ENCODE peak calls at places on chromosomes 2 and 18, in seven cellular contexts. One of them, this sample, is unnamed.

GRCh38 chr18:3715223-3716080 is 265.5 kb downstream of the TGIF1 start:
- DNase-seq in body of pancreas: no peak
- DNase-seq in AG10803: no peak
- DNase-seq in gastrocnemius medialis: no peak
- DNase-seq in HCT116: no peak
- DNase-seq in A549: no peak
- DNase-seq in epithelial cell of esophagus: no peak
- DNase-seq in this sample: no peak

GRCh38 chr2:215839816-215840215 is 173.5 kb downstream of the MREG start:
- DNase-seq in body of pancreas: no peak
- DNase-seq in AG10803: no peak
- DNase-seq in gastrocnemius medialis: no peak
- DNase-seq in HCT116: no peak
- DNase-seq in A549: no peak
- DNase-seq in epithelial cell of esophagus: no peak
- DNase-seq in this sample: no peak

GRCh38 chr2:98908909-98909308 is 27.1 kb downstream of the CRACDL start:
- DNase-seq in body of pancreas: no peak
- DNase-seq in AG10803: peak
- DNase-seq in gastrocnemius medialis: no peak
- DNase-seq in HCT116: no peak
- DNase-seq in A549: no peak
- DNase-seq in epithelial cell of esophagus: peak
- DNase-seq in this sample: peak

GRCh38 chr2:196335238-196335637 is 163.9 kb upstream of the STK17B start:
- DNase-seq in body of pancreas: no peak
- DNase-seq in AG10803: peak
- DNase-seq in gastrocnemius medialis: no peak
- DNase-seq in HCT116: no peak
- DNase-seq in A549: peak
- DNase-seq in epithelial cell of esophagus: peak
- DNase-seq in this sample: peak

GRCh38 chr2:142179686-142180085 is 48.9 kb upstream of the LRP1B start:
- DNase-seq in body of pancreas: no peak
- DNase-seq in AG10803: no peak
- DNase-seq in gastrocnemius medialis: no peak
- DNase-seq in HCT116: no peak
- DNase-seq in A549: no peak
- DNase-seq in epithelial cell of esophagus: peak
- DNase-seq in this sample: no peak

GRCh38 chr2:95685513-95685912 is 93.7 kb downstream of the TRIM43 start:
- DNase-seq in body of pancreas: no peak
- DNase-seq in AG10803: no peak
- DNase-seq in gastrocnemius medialis: no peak
- DNase-seq in HCT116: no peak
- DNase-seq in A549: no peak
- DNase-seq in epithelial cell of esophagus: no peak
- DNase-seq in this sample: no peak

GRCh38 chr2:18046558-18046957 is 168.1 kb downstream of the KCNS3 start:
- DNase-seq in body of pancreas: no peak
- DNase-seq in AG10803: peak
- DNase-seq in gastrocnemius medialis: peak
- DNase-seq in HCT116: no peak
- DNase-seq in A549: no peak
- DNase-seq in epithelial cell of esophagus: peak
- DNase-seq in this sample: peak

GRCh38 chr2:224838335-224838734 is 122.2 kb upstream of the CCDC195 start:
- DNase-seq in body of pancreas: no peak
- DNase-seq in AG10803: peak
- DNase-seq in gastrocnemius medialis: no peak
- DNase-seq in HCT116: no peak
- DNase-seq in A549: no peak
- DNase-seq in epithelial cell of esophagus: no peak
- DNase-seq in this sample: peak

GRCh38 chr18:32911660-32912284 is 138.9 kb upstream of the KLHL14 start:
- DNase-seq in body of pancreas: no peak
- DNase-seq in AG10803: peak
- DNase-seq in gastrocnemius medialis: no peak
- DNase-seq in HCT116: no peak
- DNase-seq in A549: no peak
- DNase-seq in epithelial cell of esophagus: peak
- DNase-seq in this sample: peak

GRCh38 chr2:205627085-205627484 is 55.2 kb upstream of the NRP2 start:
- DNase-seq in body of pancreas: no peak
- DNase-seq in AG10803: no peak
- DNase-seq in gastrocnemius medialis: no peak
- DNase-seq in HCT116: no peak
- DNase-seq in A549: no peak
- DNase-seq in epithelial cell of esophagus: peak
- DNase-seq in this sample: no peak

GRCh38 chr2:23530121-23530908 is 145.3 kb downstream of the KLHL29 start:
- DNase-seq in body of pancreas: no peak
- DNase-seq in AG10803: no peak
- DNase-seq in gastrocnemius medialis: no peak
- DNase-seq in HCT116: no peak
- DNase-seq in A549: no peak
- DNase-seq in epithelial cell of esophagus: no peak
- DNase-seq in this sample: no peak

GRCh38 chr2:101270700-101271259 is 18.1 kb downstream of the CNOT11 start:
- DNase-seq in body of pancreas: no peak
- DNase-seq in AG10803: no peak
- DNase-seq in gastrocnemius medialis: no peak
- DNase-seq in HCT116: no peak
- DNase-seq in A549: no peak
- DNase-seq in epithelial cell of esophagus: no peak
- DNase-seq in this sample: no peak

GRCh38 chr18:8218263-8218662 is 391.0 kb upstream of the RAB12 start:
- DNase-seq in body of pancreas: no peak
- DNase-seq in AG10803: no peak
- DNase-seq in gastrocnemius medialis: no peak
- DNase-seq in HCT116: no peak
- DNase-seq in A549: no peak
- DNase-seq in epithelial cell of esophagus: no peak
- DNase-seq in this sample: no peak

GRCh38 chr2:174546519-174547506 is 50.8 kb downstream of the WIPF1 start:
- DNase-seq in body of pancreas: no peak
- DNase-seq in AG10803: peak
- DNase-seq in gastrocnemius medialis: no peak
- DNase-seq in HCT116: peak
- DNase-seq in A549: peak
- DNase-seq in epithelial cell of esophagus: peak
- DNase-seq in this sample: peak

DNA sequence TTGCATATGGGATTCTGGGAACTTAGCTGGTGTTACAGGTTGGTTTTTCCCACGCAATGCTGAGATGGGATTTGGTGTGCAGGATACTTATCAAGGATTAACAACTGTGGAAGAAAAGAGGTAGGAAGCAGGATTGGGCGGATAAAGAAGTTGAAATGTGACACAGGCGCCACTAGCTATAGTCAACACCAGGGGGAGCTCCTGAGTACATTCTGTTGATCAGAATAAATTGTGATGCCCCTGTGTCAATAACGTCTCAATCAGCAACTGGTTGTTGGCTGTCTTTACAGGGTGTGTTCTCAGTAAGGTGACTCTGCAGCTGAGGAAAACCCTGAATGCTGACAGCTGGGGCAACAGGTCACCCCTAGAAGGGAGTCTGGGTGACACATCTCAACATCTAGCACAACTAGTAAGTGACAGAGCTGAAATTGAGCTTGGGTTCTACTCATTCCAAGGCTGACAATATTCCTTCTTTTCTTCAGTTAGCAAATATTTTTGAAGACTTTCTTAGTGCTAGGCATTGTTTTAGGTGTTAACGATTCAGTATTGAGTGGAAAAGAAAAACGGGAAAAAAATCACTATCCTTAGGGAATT is 143.0 kb downstream of the ARL6IP6 start:
- DNase-seq in body of pancreas: peak
- DNase-seq in AG10803: peak
- DNase-seq in gastrocnemius medialis: no peak
- DNase-seq in HCT116: peak
- DNase-seq in A549: peak
- DNase-seq in epithelial cell of esophagus: peak
- DNase-seq in this sample: peak
- TF ChIP-seq CTCF in body of pancreas: peak
- TF ChIP-seq CTCF in AG10803: peak
- TF ChIP-seq CTCF in gastrocnemius medialis: peak
- TF ChIP-seq CTCF in HCT116: peak
- TF ChIP-seq CTCF in A549: peak
- TF ChIP-seq CTCF in epithelial cell of esophagus: peak
- TF ChIP-seq CTCF in this sample: peak

GRCh38 chr2:10094271-10094814 is 14.1 kb upstream of the CYS1 start:
- DNase-seq in body of pancreas: no peak
- DNase-seq in AG10803: no peak
- DNase-seq in gastrocnemius medialis: no peak
- DNase-seq in HCT116: no peak
- DNase-seq in A549: peak
- DNase-seq in epithelial cell of esophagus: no peak
- DNase-seq in this sample: no peak

GRCh38 chr2:10087360-10087759 is 7.1 kb upstream of the CYS1 start:
- DNase-seq in body of pancreas: no peak
- DNase-seq in AG10803: no peak
- DNase-seq in gastrocnemius medialis: no peak
- DNase-seq in HCT116: no peak
- DNase-seq in A549: no peak
- DNase-seq in epithelial cell of esophagus: no peak
- DNase-seq in this sample: no peak

GRCh38 chr2:10089565-10090183 is 9.5 kb upstream of the CYS1 start:
- DNase-seq in body of pancreas: no peak
- DNase-seq in AG10803: no peak
- DNase-seq in gastrocnemius medialis: no peak
- DNase-seq in HCT116: no peak
- DNase-seq in A549: no peak
- DNase-seq in epithelial cell of esophagus: no peak
- DNase-seq in this sample: no peak

GRCh38 chr2:10086950-10087349 is 6.7 kb upstream of the CYS1 start:
- DNase-seq in body of pancreas: no peak
- DNase-seq in AG10803: no peak
- DNase-seq in gastrocnemius medialis: no peak
- DNase-seq in HCT116: no peak
- DNase-seq in A549: peak
- DNase-seq in epithelial cell of esophagus: no peak
- DNase-seq in this sample: no peak

DNA sequence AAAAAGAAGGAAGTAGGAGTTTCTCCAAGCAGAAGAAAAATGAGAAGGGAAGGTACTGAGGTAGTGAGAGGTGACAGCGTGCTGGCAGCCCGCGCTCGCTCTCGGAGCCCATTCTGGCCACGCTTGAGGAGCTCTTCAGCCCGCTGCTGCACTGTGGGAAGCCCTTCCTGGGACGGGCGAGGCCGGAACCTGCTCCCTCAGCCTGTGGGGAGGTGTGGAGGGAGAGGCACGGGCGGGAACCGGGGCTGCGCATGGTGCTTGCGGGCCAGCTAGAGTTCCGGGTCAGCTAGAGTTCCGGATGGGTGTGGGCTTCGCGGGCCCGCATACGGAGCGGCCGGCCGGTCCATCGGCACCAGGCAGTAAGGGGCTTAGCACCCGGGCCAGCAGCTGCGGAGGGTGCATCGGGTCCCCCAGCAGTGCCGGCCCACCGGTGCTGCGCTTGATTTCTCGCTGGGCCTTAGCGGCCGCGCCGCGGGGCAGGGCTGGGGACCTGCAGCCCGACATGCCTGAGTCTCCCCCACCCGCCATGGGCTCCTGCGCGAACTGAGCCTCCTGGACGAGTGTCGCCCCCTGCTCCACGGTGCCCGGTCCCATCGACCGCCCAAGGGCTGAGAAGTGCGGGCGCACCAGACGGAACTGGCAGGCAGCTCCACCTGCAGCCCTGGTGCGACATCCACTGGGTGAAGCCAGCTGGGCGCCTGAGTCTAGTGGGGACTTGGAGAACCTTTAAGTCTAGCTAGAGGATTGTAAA is 11.1 kb upstream of the CYS1 start:
- DNase-seq in body of pancreas: no peak
- DNase-seq in AG10803: no peak
- DNase-seq in gastrocnemius medialis: no peak
- DNase-seq in HCT116: no peak
- DNase-seq in A549: no peak
- DNase-seq in epithelial cell of esophagus: no peak
- DNase-seq in this sample: no peak
- H3K4me3 ChIP-seq in body of pancreas: no peak
- H3K4me3 ChIP-seq in AG10803: no peak
- H3K4me3 ChIP-seq in gastrocnemius medialis: peak
- H3K4me3 ChIP-seq in HCT116: no peak
- H3K4me3 ChIP-seq in A549: no peak
- H3K4me3 ChIP-seq in epithelial cell of esophagus: peak
- H3K4me3 ChIP-seq in this sample: no peak

GRCh38 chr2:144451443-144451842 is 68.5 kb downstream of the ZEB2 start:
- DNase-seq in body of pancreas: no peak
- DNase-seq in AG10803: no peak
- DNase-seq in gastrocnemius medialis: no peak
- DNase-seq in HCT116: no peak
- DNase-seq in A549: no peak
- DNase-seq in epithelial cell of esophagus: no peak
- DNase-seq in this sample: no peak

GRCh38 chr2:144446136-144446535 is 73.8 kb downstream of the ZEB2 start:
- DNase-seq in body of pancreas: no peak
- DNase-seq in AG10803: no peak
- DNase-seq in gastrocnemius medialis: no peak
- DNase-seq in HCT116: no peak
- DNase-seq in A549: no peak
- DNase-seq in epithelial cell of esophagus: no peak
- DNase-seq in this sample: no peak

GRCh38 chr2:144447535-144447934 is 72.4 kb downstream of the ZEB2 start:
- DNase-seq in body of pancreas: no peak
- DNase-seq in AG10803: no peak
- DNase-seq in gastrocnemius medialis: no peak
- DNase-seq in HCT116: no peak
- DNase-seq in A549: no peak
- DNase-seq in epithelial cell of esophagus: no peak
- DNase-seq in this sample: no peak

GRCh38 chr2:144448389-144449027 is 71.4 kb downstream of the ZEB2 start:
- DNase-seq in body of pancreas: no peak
- DNase-seq in AG10803: no peak
- DNase-seq in gastrocnemius medialis: no peak
- DNase-seq in HCT116: no peak
- DNase-seq in A549: no peak
- DNase-seq in epithelial cell of esophagus: no peak
- DNase-seq in this sample: no peak

DNA sequence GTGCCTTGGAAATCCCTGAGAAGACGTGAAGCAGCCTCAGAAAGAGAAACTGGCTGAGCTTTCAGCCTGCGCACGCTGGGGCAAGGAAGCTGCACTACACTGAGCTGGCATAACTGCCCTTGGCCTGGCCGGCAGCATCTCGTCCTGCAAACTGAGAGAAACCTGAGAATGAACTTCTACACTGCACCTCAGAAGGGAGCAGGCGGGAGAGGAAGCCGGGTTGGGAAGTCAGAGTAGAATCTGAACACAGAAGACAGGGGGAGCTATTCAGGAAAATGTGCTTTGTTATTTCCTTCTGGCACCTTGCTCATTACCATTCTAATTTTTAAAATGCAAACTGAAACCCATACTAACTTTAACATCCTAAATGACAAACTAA is 70.9 kb downstream of the ZEB2 start:
- DNase-seq in body of pancreas: no peak
- DNase-seq in AG10803: peak
- DNase-seq in gastrocnemius medialis: peak
- DNase-seq in HCT116: no peak
- DNase-seq in A549: peak
- DNase-seq in epithelial cell of esophagus: no peak
- DNase-seq in this sample: no peak
- TF ChIP-seq CTCF in body of pancreas: no peak
- TF ChIP-seq CTCF in AG10803: peak
- TF ChIP-seq CTCF in gastrocnemius medialis: peak
- TF ChIP-seq CTCF in HCT116: peak
- TF ChIP-seq CTCF in A549: peak
- TF ChIP-seq CTCF in epithelial cell of esophagus: peak
- TF ChIP-seq CTCF in this sample: peak

GRCh38 chr2:121284424-121285076 is 452 bp downstream of the TFCP2L1 start:
- DNase-seq in body of pancreas: peak
- DNase-seq in AG10803: no peak
- DNase-seq in gastrocnemius medialis: no peak
- DNase-seq in HCT116: no peak
- DNase-seq in A549: peak
- DNase-seq in epithelial cell of esophagus: peak
- DNase-seq in this sample: no peak
- H3K4me3 ChIP-seq in body of pancreas: peak
- H3K4me3 ChIP-seq in AG10803: no peak
- H3K4me3 ChIP-seq in gastrocnemius medialis: peak
- H3K4me3 ChIP-seq in HCT116: peak
- H3K4me3 ChIP-seq in A549: peak
- H3K4me3 ChIP-seq in epithelial cell of esophagus: peak
- H3K4me3 ChIP-seq in this sample: no peak

This sample was measured in astrocyte of the spinal cord.